ENCODE peak calls at places on chromosomes 3 and 15, in nine cellular contexts. S, B, J, D, T, U, W, O and L are unnamed samples. For H3K4me1, the result is how much of the 10 kb centered on the place peaks cover.

GRCh38 chr15:40064231-40064894 is 25.4 kb upstream of the SRP14 start:
- DNase-seq in S (no peak), O (no peak), T (no peak), J (no peak), U (no peak), W (no peak), B (peak), D (no peak), L (no peak)

GRCh38 chr3:5004319-5005152 is 25.3 kb downstream of the BHLHE40 start:
- DNase-seq in J (peak), U (no peak), S (no peak), T (no peak), D (no peak), B (no peak), O (no peak), W (no peak), L (no peak)

GRCh38 chr3:66572938-66573710 is 72.3 kb upstream of the LRIG1 start:
- DNase-seq in J (no peak), W (peak), U (no peak), B (no peak), T (no peak), D (no peak), O (peak), S (peak), L (no peak)

GRCh38 chr3:143150076-143150475 is 30.5 kb downstream of the CHST2 start:
- DNase-seq in J (no peak), U (no peak), O (no peak), S (no peak), T (no peak), W (no peak), B (no peak), D (no peak), L (no peak)

GRCh38 chr3:177379045-177379444 is 181.8 kb upstream of the TBL1XR1 start:
- DNase-seq in O (no peak), U (no peak), D (peak), S (no peak), W (no peak), B (no peak), T (no peak), J (no peak), L (no peak)

GRCh38 chr15:80480909-80481308 is 76.7 kb downstream of the ARNT2 start:
- DNase-seq in U (peak), T (no peak), J (no peak), S (no peak), W (peak), D (peak), B (peak), O (no peak), L (peak)

GRCh38 chr15:70584838-70585706 is 178.3 kb downstream of the UACA start:
- DNase-seq in B (peak), U (no peak), T (peak), W (no peak), O (peak), J (peak), S (peak), D (no peak), L (no peak)

GRCh38 chr15:101156509-101157159 is 95.2 kb downstream of the CHSY1 start:
- DNase-seq in U (no peak), B (peak), T (no peak), D (no peak), W (no peak), O (no peak), S (no peak), J (peak), L (no peak)

GRCh38 chr3:128736598-128736997 is 10.6 kb downstream of the RAB7A start:
- DNase-seq in B (peak), O (no peak), D (no peak), J (no peak), U (no peak), W (no peak), T (no peak), S (no peak), L (no peak)

GRCh38 chr3:161043343-161044035 is 61.7 kb downstream of the B3GALNT1 start:
- DNase-seq in U (no peak), W (no peak), S (no peak), B (no peak), O (no peak), J (no peak), D (no peak), T (no peak), L (no peak)

DNA sequence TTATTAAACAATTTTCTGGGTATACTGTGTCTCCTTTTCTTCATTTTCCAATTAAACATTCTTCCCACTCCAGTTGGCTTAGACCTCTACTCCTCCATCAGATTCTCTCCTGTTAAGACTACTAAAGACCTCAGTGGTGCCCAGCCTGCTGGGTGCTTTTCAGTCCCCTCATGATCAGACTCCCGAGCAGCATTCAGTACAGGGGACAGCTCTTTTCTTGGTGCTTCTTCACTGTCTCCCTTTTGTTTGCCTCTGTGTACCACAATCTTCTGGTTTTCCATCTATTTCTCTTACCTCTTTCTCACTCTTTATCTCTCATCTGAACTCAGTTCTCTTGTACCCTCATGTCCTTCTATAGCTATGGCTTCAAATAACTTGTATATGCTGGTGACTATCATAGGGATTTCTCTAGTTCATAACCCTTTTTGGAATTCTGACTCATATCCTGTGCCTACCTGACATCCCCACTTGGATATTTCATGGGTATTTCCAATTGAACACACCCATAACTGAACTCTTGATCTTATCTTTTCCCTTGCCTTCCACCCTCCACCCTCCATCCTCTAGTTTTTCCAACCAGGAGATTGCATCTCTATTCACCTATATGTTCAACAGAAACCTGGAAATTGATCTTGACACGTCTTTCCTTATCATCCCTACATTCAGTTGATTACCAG is 55.6 kb upstream of the ABHD10 start:
- DNase-seq in D (no peak), B (peak), W (no peak), U (no peak), O (no peak), S (peak), J (no peak), T (no peak), L (no peak)
- H3K4me1 ChIP-seq in D (under half), B (under half), W (under half), U (under half), O (under half), S (half or more), J (under half), T (under half), L (under half)

GRCh38 chr3:45690331-45691035 is 1.3 kb downstream of the SACM1L start:
- DNase-seq in T (no peak), O (no peak), W (no peak), D (no peak), S (no peak), B (no peak), U (no peak), J (no peak), L (no peak)
- TF ChIP-seq POLR2A in T (no peak), O (no peak), W (no peak), D (no peak), S (no peak), B (no peak), U (no peak), J (no peak), L (no peak)

DNA sequence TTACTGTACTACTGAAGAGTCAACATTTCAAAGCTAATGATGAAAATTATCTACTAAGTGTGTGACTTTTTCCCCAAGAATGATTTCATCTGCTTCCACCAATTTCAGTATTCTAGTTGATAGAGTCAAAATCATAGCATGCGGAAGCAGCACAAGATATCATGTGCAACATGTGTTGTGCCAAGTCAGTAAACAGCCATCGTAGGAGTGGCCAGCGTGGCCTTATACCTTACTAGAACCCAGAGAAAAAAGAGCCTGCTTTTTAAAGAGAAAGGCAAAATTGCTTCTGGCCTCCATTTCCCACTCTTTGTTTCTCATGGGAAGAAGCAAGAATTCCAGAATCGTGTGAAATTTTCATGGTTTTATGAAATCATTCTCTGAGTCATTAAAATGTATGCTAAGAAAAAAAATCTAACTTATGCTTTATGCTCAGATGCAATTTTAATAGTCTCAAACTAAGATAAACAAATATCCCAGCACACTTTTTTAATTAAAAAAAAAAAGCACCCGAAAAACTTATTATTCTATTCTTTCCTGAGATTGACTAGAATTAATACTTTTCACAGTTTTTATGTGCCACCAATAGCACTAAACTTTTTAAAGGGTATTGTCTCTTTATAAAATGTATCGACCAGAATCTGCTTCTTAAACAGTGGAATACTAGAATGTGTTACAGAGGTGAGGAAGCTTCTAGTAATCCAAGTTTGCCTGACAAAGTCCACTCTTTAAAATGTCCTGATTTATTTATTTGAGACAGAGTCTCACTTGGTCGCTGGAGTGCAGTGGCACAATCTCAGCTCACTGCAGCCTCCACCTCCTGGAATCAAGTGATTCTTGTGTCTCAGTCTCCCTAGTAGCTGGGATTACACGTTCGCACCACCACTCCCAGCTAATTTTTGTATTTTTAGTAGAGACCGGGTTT is 87.3 kb downstream of the MBNL1 start:
- DNase-seq in U (no peak), O (no peak), B (peak), S (no peak), J (no peak), W (no peak), T (no peak), D (no peak), L (no peak)
- H3K4me1 ChIP-seq in U (under half), O (under half), B (under half), S (under half), J (under half), W (under half), T (under half), D (under half), L (under half)

DNA sequence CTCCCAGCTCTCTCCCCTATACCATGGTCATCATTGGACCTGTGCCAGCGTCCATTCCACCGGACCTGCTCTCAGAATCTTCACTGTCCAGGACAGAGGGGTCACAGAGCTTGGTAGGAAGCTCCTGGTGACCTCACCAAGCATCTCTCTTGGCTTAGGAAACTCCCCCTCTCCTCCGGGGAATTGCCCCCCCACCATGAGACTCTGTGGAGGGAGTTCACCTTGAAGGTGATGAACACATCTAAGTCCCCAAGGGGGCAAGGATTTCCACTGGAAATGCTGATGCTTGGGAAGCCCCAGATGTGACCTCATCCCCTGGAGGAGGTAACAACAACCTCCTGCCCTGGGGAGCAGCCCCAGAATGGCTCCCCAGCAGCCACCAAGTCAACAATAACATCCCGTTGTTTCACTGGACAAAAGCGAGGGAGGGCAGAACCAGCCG is 3.2 kb downstream of the SEMA7A start:
- DNase-seq in B (no peak), W (no peak), D (no peak), T (no peak), O (no peak), J (no peak), U (no peak), S (no peak), L (no peak)
- TF ChIP-seq POLR2A in B (no peak), W (no peak), D (no peak), T (no peak), O (no peak), J (no peak), U (no peak), S (no peak), L (no peak)

GRCh38 chr15:31329640-31330010 is 3.0 kb downstream of the KLF13 start:
- DNase-seq in B (no peak), J (peak), U (no peak), D (peak), T (no peak), W (peak), O (no peak), S (no peak), L (no peak)
- H3K4me1 ChIP-seq in B (under half), J (half or more), U (under half), D (half or more), T (under half), W (half or more), O (under half), S (under half), L (under half)

DNA sequence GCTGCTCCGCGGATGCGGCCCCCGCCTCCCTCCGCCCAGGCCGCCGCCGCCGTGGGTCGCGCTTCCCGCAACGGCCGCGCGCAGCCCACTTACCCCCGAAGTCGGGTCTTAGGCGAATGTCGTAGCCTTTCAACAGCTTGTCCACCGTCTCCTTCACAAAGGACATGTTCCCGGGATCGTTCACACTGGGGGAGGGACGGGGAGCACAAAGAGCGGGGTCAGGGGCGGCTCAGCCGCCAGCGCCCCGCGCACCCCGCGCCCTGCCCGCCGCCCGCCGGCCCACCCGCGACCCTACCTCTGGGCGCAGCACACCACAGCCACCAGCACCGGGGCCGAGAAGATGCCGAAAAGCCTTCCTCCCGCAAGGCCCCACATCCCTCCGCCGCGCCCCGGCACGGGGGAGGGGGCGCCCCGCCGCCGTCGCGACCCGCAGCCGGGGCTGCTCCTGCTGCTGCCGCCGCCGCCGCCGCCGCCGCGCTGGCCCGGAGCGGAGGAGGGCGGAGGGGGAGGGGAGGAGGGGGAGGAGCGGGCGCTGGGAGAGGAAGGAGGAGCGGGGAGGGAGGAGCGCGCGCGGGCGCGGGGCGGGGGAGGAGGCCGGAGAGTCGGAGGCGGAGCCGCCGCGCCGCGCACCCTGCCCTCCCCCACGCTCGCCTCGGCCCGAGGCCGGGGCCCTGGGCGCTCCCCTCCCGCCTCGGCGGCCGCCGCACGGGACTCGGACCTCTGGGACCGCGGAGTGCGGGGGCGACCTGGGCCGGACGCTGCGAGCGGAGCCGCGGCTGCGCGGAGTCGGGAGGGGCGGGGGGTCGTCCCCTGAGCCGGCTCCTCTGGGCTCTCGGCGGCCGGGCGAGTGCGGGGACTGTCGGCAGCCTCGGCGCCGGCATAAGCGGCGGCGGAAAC is at the start of gene GABRB3:
- DNase-seq in J (peak), U (no peak), W (peak), S (no peak), O (no peak), D (peak), B (no peak), T (peak), L (peak)
- TF ChIP-seq POLR2A in J (no peak), U (no peak), W (peak), S (no peak), O (no peak), D (no peak), B (no peak), T (no peak), L (no peak)